ENCODE peak calls at places on chromosomes 13 and 19, in six cellular contexts. Q is activated B cell treated with CpG ODN at 0.5 μM for 24 hours, S is GM12865, L is Peyer's patch, T is fibroblast of pulmonary artery, J is lower leg skin. O is an unnamed sample.

GRCh38 chr19:16860118-16860517 is 28.7 kb upstream of the F2RL3 start:
- DNase-seq in Q (no peak), S (no peak), L (no peak), T (no peak), J (no peak), O (no peak)

GRCh38 chr19:36099166-36099785 is 11.7 kb upstream of the OVOL3 start:
- DNase-seq in Q (no peak), S (no peak), L (no peak), T (no peak), J (no peak), O (no peak)

GRCh38 chr13:112587767-112588489 is at the start of gene TUBGCP3:
- DNase-seq in Q (peak), S (peak), L (peak), T (peak), J (peak), O (peak)

GRCh38 chr13:47326061-47326460 is 429.2 kb upstream of the HTR2A start:
- DNase-seq in Q (no peak), S (no peak), L (no peak), T (peak), J (no peak), O (no peak)

GRCh38 chr19:19946226-19946625 is 45.5 kb downstream of the ZNF93 start:
- DNase-seq in Q (no peak), S (no peak), L (no peak), T (no peak), J (no peak), O (no peak)

GRCh38 chr13:57638147-57638890 is 6.8 kb downstream of the PCDH17 start:
- DNase-seq in Q (no peak), S (no peak), L (no peak), T (no peak), J (no peak), O (no peak)

GRCh38 chr19:36775768-36776167 is 3.2 kb upstream of the ZNF850 start:
- DNase-seq in Q (no peak), S (no peak), L (no peak), T (no peak), J (no peak), O (no peak)

GRCh38 chr13:98643479-98643878 is 66.6 kb upstream of the STK24 start:
- DNase-seq in Q (no peak), S (no peak), L (no peak), T (no peak), J (no peak), O (no peak)

GRCh38 chr13:67258482-67258881 is 28.3 kb upstream of the PCDH9 start:
- DNase-seq in Q (no peak), S (no peak), L (no peak), T (peak), J (no peak), O (no peak)

GRCh38 chr19:29625316-29625715 is 19.2 kb downstream of the POP4 start:
- DNase-seq in Q (no peak), S (no peak), L (no peak), T (no peak), J (no peak), O (no peak)

GRCh38 chr13:30615851-30616311 is 1.8 kb upstream of the USPL1 start:
- DNase-seq in Q (no peak), S (peak), L (no peak), T (peak), J (no peak), O (no peak)

GRCh38 chr19:32465176-32465575 is 59.6 kb downstream of the DPY19L3 start:
- DNase-seq in Q (no peak), S (no peak), L (no peak), T (no peak), J (no peak), O (no peak)

GRCh38 chr19:18086590-18087138 is at the start of gene IL12RB1:
- DNase-seq in Q (peak), S (peak), L (no peak), T (no peak), J (no peak), O (no peak)

GRCh38 chr19:4098493-4098892 is 25.4 kb downstream of the MAP2K2 start:
- DNase-seq in Q (no peak), S (no peak), L (no peak), T (no peak), J (no peak), O (no peak)

GRCh38 chr19:3914199-3914598 is 18.7 kb upstream of the NMRK2 start:
- DNase-seq in Q (no peak), S (no peak), L (no peak), T (no peak), J (no peak), O (no peak)

GRCh38 chr13:100563779-100564178 is 24.8 kb downstream of the GGACT start:
- DNase-seq in Q (no peak), S (no peak), L (no peak), T (no peak), J (no peak), O (no peak)

GRCh38 chr13:43838909-43839308 is 40.6 kb downstream of the CCDC122 start:
- DNase-seq in Q (no peak), S (no peak), L (no peak), T (peak), J (no peak), O (no peak)

GRCh38 chr13:96994030-96994848 is at the start of gene OXGR1:
- DNase-seq in Q (no peak), S (no peak), L (peak), T (no peak), J (no peak), O (peak)

GRCh38 chr13:114135731-114136171 is 3.3 kb upstream of the RASA3 start:
- DNase-seq in Q (no peak), S (no peak), L (peak), T (no peak), J (no peak), O (no peak)

GRCh38 chr13:114025432-114026127 is 51.7 kb upstream of the C13orf46 start:
- DNase-seq in Q (no peak), S (no peak), L (no peak), T (peak), J (no peak), O (peak)

GRCh38 chr13:110607675-110608224 is 7.6 kb upstream of the NAXD start:
- DNase-seq in Q (no peak), S (peak), L (no peak), T (no peak), J (no peak), O (no peak)

GRCh38 chr19:6571167-6571566 is 19.8 kb downstream of the CD70 start:
- DNase-seq in Q (no peak), S (no peak), L (no peak), T (no peak), J (no peak), O (no peak)

GRCh38 chr13:39263033-39263432 is 224.8 kb downstream of the NHLRC3 start:
- DNase-seq in Q (no peak), S (peak), L (no peak), T (peak), J (peak), O (peak)

GRCh38 chr13:101499406-101499805 is 46.9 kb downstream of the ITGBL1 start:
- DNase-seq in Q (no peak), S (no peak), L (no peak), T (no peak), J (no peak), O (no peak)

GRCh38 chr13:44273991-44274810 is 99.4 kb upstream of the SERP2 start:
- DNase-seq in Q (no peak), S (peak), L (no peak), T (peak), J (no peak), O (no peak)

GRCh38 chr13:38582133-38582532 is 104.7 kb upstream of the FREM2 start:
- DNase-seq in Q (no peak), S (peak), L (no peak), T (peak), J (no peak), O (no peak)

GRCh38 chr19:9586764-9587163 is 2.5 kb upstream of the ZNF121 start:
- DNase-seq in Q (peak), S (peak), L (peak), T (peak), J (peak), O (peak)

DNA sequence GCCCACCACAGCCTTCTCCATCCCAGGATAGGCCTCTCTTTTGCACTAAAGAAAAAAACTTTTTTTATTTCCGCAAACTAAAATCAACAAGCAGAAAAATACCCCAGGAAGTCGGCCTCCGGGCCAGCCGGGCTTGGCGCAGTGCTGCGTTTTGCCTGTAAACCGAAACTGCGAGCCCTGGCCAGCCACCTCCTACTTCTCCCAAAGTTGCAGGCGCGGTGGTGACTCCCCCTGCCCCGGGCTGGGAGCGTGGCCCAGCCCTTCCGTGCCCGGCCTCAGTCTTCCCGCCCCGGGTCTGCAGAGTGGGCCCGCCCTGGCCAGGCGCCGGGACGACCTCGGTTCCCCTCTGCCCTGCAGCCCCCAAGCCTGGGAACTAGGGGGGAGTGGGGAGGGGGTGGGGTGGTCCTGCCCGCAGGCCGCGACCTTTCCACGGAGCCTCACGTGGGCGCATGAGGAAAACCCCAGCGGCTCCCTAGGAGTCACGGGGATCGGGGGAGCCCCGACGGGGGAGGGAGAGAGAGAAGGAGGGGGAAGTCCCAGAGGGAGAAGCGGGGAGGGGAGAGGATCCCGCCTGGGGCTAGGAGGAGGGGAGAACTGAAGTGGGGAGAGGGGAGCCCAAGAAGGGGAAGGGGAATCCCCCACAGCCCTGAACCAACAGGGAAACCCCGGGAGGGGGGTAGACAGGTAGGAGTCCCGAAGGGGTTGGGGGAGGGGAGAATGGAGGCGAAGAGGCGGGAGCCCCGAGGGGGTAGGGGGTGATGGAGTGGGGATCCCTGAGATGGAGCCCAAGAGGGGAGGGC is 3.0 kb downstream of the GADD45B start:
- DNase-seq in Q (peak), S (peak), L (peak), T (peak), J (peak), O (no peak)
- TF ChIP-seq CTCF in Q (no peak), S (no peak), L (no peak), T (no peak), J (no peak), O (no peak)

DNA sequence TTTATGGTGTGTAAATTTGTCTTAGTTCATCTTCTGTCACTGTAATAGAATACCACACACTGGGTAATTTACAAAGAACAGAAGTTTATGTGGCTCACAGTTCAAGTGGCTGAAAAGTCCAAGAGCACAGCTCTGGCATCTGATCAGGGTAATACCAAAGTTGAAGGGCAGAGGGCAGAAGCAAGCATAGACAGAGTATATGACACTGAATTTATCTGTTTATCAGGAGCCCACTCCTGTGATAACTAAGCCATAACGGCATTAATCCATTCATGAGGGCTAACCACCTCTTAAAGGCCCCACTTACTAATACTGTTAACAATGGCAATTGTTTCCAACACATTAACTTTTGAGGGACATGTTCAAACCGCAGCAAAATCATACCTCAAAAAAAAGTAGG is 4.0 kb upstream of the RFXAP start:
- DNase-seq in Q (no peak), S (peak), L (no peak), T (no peak), J (no peak), O (no peak)
- TF ChIP-seq CTCF in Q (no peak), S (peak), L (no peak), T (peak), J (no peak), O (peak)

DNA sequence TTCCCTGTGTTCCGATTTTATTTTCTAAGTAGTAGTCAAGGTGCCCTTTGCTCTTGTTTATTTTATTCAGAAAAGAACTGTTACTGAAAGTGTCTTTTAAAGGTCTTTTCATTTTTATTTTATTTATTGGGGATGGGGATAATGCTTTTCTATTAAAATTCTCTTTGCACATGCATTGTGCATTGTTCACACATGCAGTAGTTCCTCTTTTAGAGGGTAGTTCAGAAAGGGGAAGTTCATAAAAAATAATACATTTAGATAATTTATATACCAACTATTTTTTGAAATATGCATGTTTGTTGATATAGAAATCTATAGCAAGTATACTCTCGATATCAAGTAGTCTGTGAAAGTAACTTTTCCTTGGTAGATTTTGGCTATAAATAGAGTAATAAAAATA is 3.5 kb downstream of the GPC5 start:
- DNase-seq in Q (no peak), S (no peak), L (no peak), T (no peak), J (no peak), O (no peak)
- TF ChIP-seq CTCF in Q (no peak), S (no peak), L (no peak), T (no peak), J (no peak), O (no peak)

GRCh38 chr19:41959056-41960053 is at the start of gene RABAC1:
- DNase-seq in Q (peak), S (peak), L (peak), T (peak), J (peak), O (peak)
- TF ChIP-seq CTCF in Q (no peak), S (peak), L (peak), T (peak), J (no peak), O (peak)

GRCh38 chr19:1813197-1813836 is 1.2 kb upstream of the ATP8B3 start:
- DNase-seq in Q (no peak), S (no peak), L (no peak), T (no peak), J (no peak), O (no peak)
- TF ChIP-seq CTCF in Q (no peak), S (no peak), L (no peak), T (no peak), J (no peak), O (no peak)

GRCh38 chr13:24215007-24215633 is 54.6 kb downstream of the SPATA13 start:
- DNase-seq in Q (no peak), S (no peak), L (no peak), T (no peak), J (no peak), O (no peak)
- TF ChIP-seq CTCF in Q (no peak), S (no peak), L (no peak), T (no peak), J (no peak), O (no peak)

O was measured in glutamatergic neuron.